ENCODE peak calls at places on chromosome 14, in five cellular contexts. S is cardiac muscle cell, X is epithelial cell of esophagus, P is left lung, K is colonic mucosa. Y is an unnamed sample.

GRCh38 chr14:89357655-89358297 is 59.3 kb downstream of the FOXN3 start:
- DNase-seq in P (no peak), X (no peak), K (peak), S (no peak), Y (no peak)

GRCh38 chr14:78836777-78837176 is 666.6 kb downstream of the NRXN3 start:
- DNase-seq in K (peak), S (peak), P (no peak), X (peak), Y (no peak)

GRCh38 chr14:23469906-23470403 is 452 bp downstream of the NGDN start:
- DNase-seq in S (no peak), K (no peak), X (no peak), P (no peak), Y (no peak)

GRCh38 chr14:24366664-24367505 is 1.1 kb upstream of the NFATC4 start:
- DNase-seq in P (peak), X (peak), K (peak), S (peak), Y (peak)

GRCh38 chr14:42014301-42014700 is 407.6 kb downstream of the LRFN5 start:
- DNase-seq in K (no peak), P (no peak), X (no peak), S (no peak), Y (no peak)

GRCh38 chr14:103657466-103657865 is 28.5 kb downstream of the KLC1 start:
- DNase-seq in X (no peak), P (no peak), S (peak), K (no peak), Y (no peak)

GRCh38 chr14:61329478-61330051 is 8.2 kb downstream of the PRKCH start:
- DNase-seq in P (no peak), X (no peak), S (no peak), K (no peak), Y (no peak)

GRCh38 chr14:103284574-103285467 is 49.2 kb upstream of the EIF5 start:
- DNase-seq in X (peak), P (no peak), S (peak), K (no peak), Y (no peak)

GRCh38 chr14:70981005-70981952 is 74.0 kb downstream of the PCNX1 start:
- DNase-seq in P (no peak), K (no peak), S (no peak), X (no peak), Y (no peak)

GRCh38 chr14:64196026-64196425 is 98.1 kb downstream of the ESR2 start:
- DNase-seq in X (no peak), S (no peak), P (no peak), K (no peak), Y (no peak)

GRCh38 chr14:93044601-93045000 is 71.1 kb downstream of the ITPK1 start:
- DNase-seq in K (no peak), X (no peak), P (peak), S (no peak), Y (no peak)

GRCh38 chr14:33943484-33943883 is 7.4 kb downstream of the EGLN3 start:
- DNase-seq in P (no peak), X (no peak), K (peak), S (no peak), Y (no peak)

GRCh38 chr14:93943930-93944329 is 16.8 kb downstream of the FAM181A start:
- DNase-seq in P (no peak), K (no peak), S (no peak), X (no peak), Y (no peak)

GRCh38 chr14:64572721-64573508 is 23.2 kb downstream of the PPP1R36 start:
- DNase-seq in S (no peak), P (no peak), K (no peak), X (no peak), Y (no peak)

GRCh38 chr14:103001651-103002396 is 55.5 kb downstream of the CDC42BPB start:
- DNase-seq in P (no peak), X (no peak), K (no peak), S (no peak), Y (no peak)

GRCh38 chr14:81450100-81450531 is 50.0 kb upstream of the STON2 start:
- DNase-seq in X (no peak), P (no peak), S (peak), K (no peak), Y (no peak)

GRCh38 chr14:79602023-79602422 is 609.3 kb downstream of the DIO2 start:
- DNase-seq in X (no peak), S (no peak), K (no peak), P (no peak), Y (no peak)

GRCh38 chr14:102086346-102086971 is 385 bp downstream of the HSP90AA1 start:
- DNase-seq in P (peak), X (peak), S (peak), K (peak), Y (peak)

GRCh38 chr14:93333631-93334095 is 827 bp upstream of the BTBD7 start:
- DNase-seq in P (no peak), K (no peak), S (no peak), X (no peak), Y (no peak)

GRCh38 chr14:100070310-100070709 is 5.1 kb downstream of the EVL start:
- DNase-seq in S (no peak), K (no peak), P (no peak), X (no peak), Y (peak)

GRCh38 chr14:102857444-102857843 is 65.0 kb upstream of the AMN start:
- DNase-seq in P (no peak), K (no peak), X (no peak), S (peak), Y (no peak)

GRCh38 chr14:23149745-23150144 is 30.7 kb upstream of the CEBPE start:
- DNase-seq in K (no peak), P (no peak), S (no peak), X (peak), Y (no peak)

GRCh38 chr14:89947344-89947743 is 7.2 kb downstream of the EFCAB11 start:
- DNase-seq in X (no peak), K (no peak), S (no peak), P (no peak), Y (no peak)

GRCh38 chr14:51921026-51921425 is 60.6 kb downstream of the GNG2 start:
- DNase-seq in P (no peak), X (no peak), K (no peak), S (peak), Y (no peak)

GRCh38 chr14:91380610-91381371 is 36.8 kb downstream of the CCDC88C start:
- DNase-seq in K (no peak), P (no peak), S (peak), X (no peak), Y (no peak)

GRCh38 chr14:94036328-94037167 is 10.4 kb downstream of the OTUB2 start:
- DNase-seq in K (peak), S (peak), P (peak), X (peak), Y (peak)

GRCh38 chr14:33911046-33911445 is 39.8 kb downstream of the EGLN3 start:
- DNase-seq in P (no peak), S (no peak), K (no peak), X (no peak), Y (no peak)

GRCh38 chr14:67943947-67944346 is 124.4 kb downstream of the RAD51B start:
- DNase-seq in P (peak), X (peak), K (peak), S (peak), Y (no peak)

GRCh38 chr14:26808407-26808806 is 210.6 kb upstream of the NOVA1 start:
- DNase-seq in X (peak), P (no peak), K (no peak), S (peak), Y (no peak)

GRCh38 chr14:34465069-34465859 is 3.2 kb upstream of the SPTSSA start:
- DNase-seq in S (peak), X (peak), P (no peak), K (peak), Y (no peak)

GRCh38 chr14:103091041-103091882 is 3.3 kb upstream of the EXOC3L4 start:
- DNase-seq in K (peak), S (peak), P (no peak), X (peak), Y (peak)

DNA sequence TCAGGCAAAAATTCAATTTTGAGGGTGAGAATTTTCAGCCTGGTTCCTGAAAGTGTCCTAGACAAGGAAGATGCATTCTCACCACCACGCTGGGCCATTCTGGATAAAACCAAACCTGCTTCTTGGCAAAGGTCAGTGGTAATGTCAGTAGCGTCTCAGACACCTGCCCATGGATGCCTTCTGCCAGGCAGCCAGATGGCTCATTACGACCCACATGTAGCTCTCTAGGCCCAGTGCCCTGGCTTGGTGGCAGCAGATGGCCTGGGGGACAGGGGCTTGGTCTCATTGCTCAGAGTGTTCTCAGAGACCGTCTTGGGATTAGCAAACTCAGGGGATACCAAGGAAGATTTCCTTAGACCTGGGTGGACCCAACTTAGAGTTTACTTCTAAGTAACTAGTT is 105.1 kb downstream of the ARF6 start:
- DNase-seq in P (no peak), X (no peak), K (no peak), S (no peak), Y (no peak)
- TF ChIP-seq CTCF in P (no peak), X (no peak), K (no peak), S (no peak), Y (no peak)

GRCh38 chr14:53949201-53949600 is 7.4 kb downstream of the BMP4 start:
- DNase-seq in X (no peak), P (no peak), K (no peak), S (no peak), Y (no peak)

GRCh38 chr14:53947452-53948180 is 9.0 kb downstream of the BMP4 start:
- DNase-seq in S (no peak), P (no peak), X (no peak), K (no peak), Y (no peak)

GRCh38 chr14:53948181-53948884 is 8.3 kb downstream of the BMP4 start:
- DNase-seq in X (no peak), K (no peak), P (no peak), S (no peak), Y (no peak)

GRCh38 chr14:53946071-53946403 is 10.6 kb downstream of the BMP4 start:
- DNase-seq in K (no peak), S (no peak), P (no peak), X (no peak), Y (no peak)

GRCh38 chr14:53946404-53947400 is 9.9 kb downstream of the BMP4 start:
- DNase-seq in X (no peak), K (no peak), P (no peak), S (no peak), Y (no peak)
- TF ChIP-seq CTCF in X (no peak), K (no peak), P (no peak), S (no peak), Y (no peak)

DNA sequence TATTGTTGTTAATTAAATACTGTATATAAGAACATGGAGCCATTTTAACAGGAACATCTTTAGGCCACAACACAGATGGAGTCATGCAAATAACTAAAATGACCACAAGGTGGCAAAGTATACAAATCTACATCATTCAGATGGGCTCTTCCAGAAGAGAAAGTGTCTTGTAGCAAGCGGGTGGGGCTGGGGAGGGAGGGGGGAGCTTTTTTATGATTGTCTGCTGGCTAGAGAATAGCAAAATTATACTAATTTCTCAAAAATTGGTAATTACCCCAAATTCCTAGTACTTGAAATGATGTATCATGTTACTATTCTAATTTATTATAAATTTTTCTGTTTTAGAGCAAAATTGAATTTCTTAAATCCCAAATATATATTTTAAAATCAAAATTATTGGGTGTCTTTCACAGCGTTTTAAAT is 378.7 kb downstream of the PRKD1 start:
- DNase-seq in K (no peak), X (peak), P (no peak), S (peak), Y (no peak)
- TF ChIP-seq CTCF in K (peak), X (peak), P (peak), S (peak), Y (no peak)

DNA sequence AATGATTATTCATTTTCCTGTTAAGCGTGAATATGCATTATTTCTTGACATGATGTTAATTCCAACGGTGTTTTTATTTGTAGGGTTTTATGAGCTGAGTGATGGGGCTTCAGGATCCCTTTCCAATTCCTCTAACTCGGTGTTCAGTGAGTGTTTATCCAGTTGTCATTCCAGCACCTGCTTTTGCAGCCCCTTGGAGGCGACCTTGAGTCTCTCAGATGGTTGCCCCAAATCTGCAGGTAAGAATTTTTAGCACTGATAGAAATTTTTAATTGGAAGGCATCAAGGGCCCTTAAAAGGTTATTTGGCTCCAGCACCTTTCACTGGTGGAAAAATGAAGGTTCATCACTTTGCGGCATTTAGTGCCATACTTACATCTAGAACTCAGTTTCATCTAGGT is 3.7 kb downstream of the DACT1 start:
- DNase-seq in S (no peak), K (no peak), X (peak), P (no peak), Y (no peak)
- TF ChIP-seq CTCF in S (peak), K (no peak), X (peak), P (no peak), Y (no peak)

DNA sequence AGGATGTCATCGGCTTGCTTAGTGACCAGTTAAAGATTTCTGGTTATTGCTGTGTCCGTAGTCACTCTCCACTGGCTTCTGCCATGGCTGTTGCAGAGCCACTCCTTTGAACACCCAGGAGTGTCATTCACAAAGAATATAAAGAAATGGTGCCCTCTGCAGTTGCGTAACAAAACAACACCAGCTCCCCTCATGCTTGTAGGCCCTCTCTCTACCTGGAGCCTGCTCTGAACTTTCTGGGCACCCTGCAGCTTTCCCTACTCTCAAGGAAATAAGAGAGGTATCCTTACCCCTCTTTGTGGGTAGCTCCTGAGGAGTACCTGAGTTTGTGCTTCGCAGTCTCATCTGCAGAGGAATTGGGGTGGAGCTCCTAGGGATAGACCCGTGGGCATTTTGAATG is 97.3 kb upstream of the TMEM260 start:
- DNase-seq in P (no peak), X (peak), S (peak), K (no peak), Y (no peak)
- TF ChIP-seq CTCF in P (no peak), X (no peak), S (peak), K (no peak), Y (no peak)

GRCh38 chr14:74290415-74290814 is 12.3 kb downstream of the ABCD4 start:
- DNase-seq in S (peak), K (no peak), P (no peak), X (peak), Y (no peak)
- TF ChIP-seq CTCF in S (peak), K (peak), P (no peak), X (peak), Y (peak)

DNA sequence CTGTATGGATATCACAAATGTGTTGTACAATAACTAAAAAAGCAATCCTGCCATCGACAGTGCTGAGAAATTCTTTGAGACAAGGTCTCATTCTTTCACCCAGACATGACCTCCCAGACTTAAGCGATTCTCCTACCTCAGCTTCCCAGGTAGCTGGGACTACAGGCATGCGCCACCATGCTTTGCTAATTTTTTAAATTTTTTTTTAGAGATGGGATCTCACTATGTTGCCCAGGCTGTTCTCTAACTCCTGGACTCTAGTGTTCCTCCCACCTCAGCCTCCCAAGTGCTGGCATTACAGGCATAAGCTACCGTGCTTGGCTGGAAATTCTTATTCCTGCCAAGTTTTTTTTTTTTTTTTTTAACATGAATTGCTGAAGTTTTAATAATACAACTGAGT is 16.5 kb upstream of the NOXRED1 start:
- DNase-seq in K (no peak), P (no peak), X (no peak), S (no peak), Y (no peak)
- TF ChIP-seq CTCF in K (no peak), P (no peak), X (no peak), S (no peak), Y (no peak)

DNA sequence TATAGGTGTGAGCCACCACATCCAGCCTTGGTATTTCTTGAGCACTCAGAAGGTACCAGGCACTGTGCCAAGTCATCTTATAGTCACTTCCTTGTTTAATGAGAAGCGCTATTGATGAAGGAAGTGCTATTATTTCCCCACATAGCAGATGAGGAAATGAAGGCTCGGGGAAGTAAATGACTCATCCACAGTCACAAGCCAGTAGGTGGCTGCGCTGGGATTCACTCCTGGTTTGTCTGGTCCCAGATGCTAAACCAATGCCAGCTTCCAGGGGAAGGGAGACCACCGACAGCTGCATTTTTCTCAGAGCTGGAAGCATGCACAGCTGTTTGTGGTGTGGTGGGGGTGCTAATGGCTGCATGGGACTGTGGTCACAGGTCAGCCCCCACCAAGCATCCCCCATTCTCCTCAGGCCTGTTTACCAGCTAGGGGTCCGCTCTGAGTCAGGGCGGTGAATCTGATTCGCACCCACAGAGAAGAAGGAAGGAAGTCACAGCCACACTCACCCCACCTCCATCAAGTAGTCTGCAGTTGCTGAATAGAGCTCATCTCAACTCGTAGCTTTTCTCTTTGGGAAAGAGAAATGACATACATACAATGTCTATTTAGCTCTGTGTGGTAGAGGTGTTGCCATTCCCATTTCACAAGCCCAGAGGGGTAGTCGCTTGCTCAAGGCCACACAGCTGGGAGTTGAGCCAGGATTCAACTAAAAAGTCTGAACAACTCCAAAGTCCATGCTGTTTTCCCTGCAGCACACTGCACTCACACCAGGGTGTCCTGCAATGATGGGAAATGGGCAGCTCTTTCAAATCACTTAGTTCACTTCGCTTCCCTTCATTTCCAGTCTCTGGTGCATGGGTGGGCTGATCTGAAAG is 6.3 kb upstream of the LTBP2 start:
- DNase-seq in P (peak), S (peak), K (peak), X (peak), Y (peak)
- TF ChIP-seq CTCF in P (no peak), S (no peak), K (no peak), X (no peak), Y (no peak)

DNA sequence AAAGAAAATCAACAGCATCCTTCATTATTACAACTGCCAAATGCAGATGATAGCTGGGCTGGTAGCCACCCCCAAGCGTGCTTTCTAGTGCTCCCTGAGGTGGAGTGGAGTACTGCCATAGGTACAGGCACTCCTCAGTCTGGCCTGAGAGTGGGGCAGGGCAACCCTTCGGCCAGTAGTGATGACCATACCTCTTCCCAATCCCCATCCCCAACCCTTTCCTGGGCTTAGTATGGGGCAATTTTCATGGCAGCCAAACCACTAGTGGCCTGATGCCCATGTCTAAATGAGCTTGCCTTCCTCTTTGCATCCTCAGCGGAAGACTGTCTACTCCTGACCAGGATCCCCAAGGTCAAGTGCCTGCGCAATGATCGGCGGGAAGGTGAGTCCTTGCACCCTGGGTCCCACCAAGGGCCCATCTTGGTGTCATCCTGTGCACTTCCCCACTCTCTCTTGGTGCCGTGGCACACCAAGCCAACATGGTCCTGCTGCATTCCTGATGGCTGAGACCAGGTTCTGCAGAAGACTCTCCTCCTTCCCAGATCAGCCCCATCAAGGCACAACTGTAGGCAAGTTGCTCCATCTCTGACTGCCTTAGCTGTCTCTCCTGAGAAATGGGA is 65.8 kb downstream of the GALNT16 start:
- DNase-seq in P (no peak), K (no peak), X (no peak), S (no peak), Y (peak)
- TF ChIP-seq CTCF in P (no peak), K (no peak), X (peak), S (no peak), Y (no peak)